ENCODE peak calls at places on chromosomes 11 and 22, in seven cellular contexts. W, K, A, D, L, R and M are unnamed samples.

GRCh38 chr22:38554281-38554680 is 15.7 kb downstream of the DMC1 start:
- DNase-seq in W (no peak), D (no peak), L (no peak), A (no peak), K (no peak), R (no peak), M (peak)

GRCh38 chr11:93208663-93209270 is 11.0 kb upstream of the SLC36A4 start:
- DNase-seq in K (no peak), A (no peak), R (no peak), W (no peak), D (no peak), L (no peak), M (no peak)

GRCh38 chr22:20957691-20958440 is 9.2 kb upstream of the AIFM3 start:
- DNase-seq in D (no peak), L (no peak), A (no peak), K (peak), W (no peak), R (no peak), M (no peak)

GRCh38 chr11:11306855-11307254 is 46.2 kb downstream of the CSNK2A3 start:
- DNase-seq in L (no peak), W (no peak), K (no peak), A (no peak), R (no peak), D (no peak), M (no peak)

GRCh38 chr11:107457205-107457557 is 444 bp downstream of the CWF19L2 start:
- DNase-seq in A (peak), L (no peak), R (no peak), D (no peak), K (no peak), W (no peak), M (no peak)

GRCh38 chr22:41589601-41590365 is at the start of gene PMM1:
- DNase-seq in K (peak), L (peak), R (peak), W (peak), D (peak), A (peak), M (peak)

GRCh38 chr11:47716692-47717091 is 1.5 kb upstream of the AGBL2 start:
- DNase-seq in L (no peak), K (no peak), W (no peak), R (no peak), D (no peak), A (no peak), M (no peak)

GRCh38 chr22:40193429-40194421 is 16.0 kb downstream of the TNRC6B start:
- DNase-seq in L (no peak), K (no peak), W (no peak), A (no peak), R (no peak), D (peak), M (no peak)

GRCh38 chr22:25193548-25193947 is 6.1 kb upstream of the CRYBB3 start:
- DNase-seq in A (no peak), D (no peak), R (no peak), L (no peak), K (no peak), W (no peak), M (no peak)

GRCh38 chr11:1640076-1640946 is 10.7 kb downstream of the KRTAP5-5 start:
- DNase-seq in L (no peak), R (peak), W (peak), D (no peak), K (peak), A (peak), M (no peak)

GRCh38 chr11:93444671-93445073 is 98.5 kb downstream of the SMCO4 start:
- DNase-seq in W (no peak), L (no peak), D (no peak), K (no peak), A (no peak), R (no peak), M (no peak)

GRCh38 chr11:125348704-125349635 is 147.1 kb downstream of the FEZ1 start:
- DNase-seq in K (peak), R (peak), D (peak), W (peak), L (no peak), A (peak), M (no peak)

GRCh38 chr11:23585700-23586099 is 725.4 kb upstream of the CCDC179 start:
- DNase-seq in D (no peak), A (no peak), W (no peak), K (peak), L (no peak), R (no peak), M (no peak)

GRCh38 chr11:11512929-11513328 is 108.9 kb downstream of the GALNT18 start:
- DNase-seq in L (no peak), W (no peak), K (no peak), A (no peak), R (no peak), D (no peak), M (no peak)

GRCh38 chr11:135075740-135076139 is 663.7 kb upstream of the B3GAT1 start:
- DNase-seq in A (peak), K (peak), R (no peak), D (peak), L (no peak), W (peak), M (no peak)